ENCODE peak calls at places on chromosomes 4 and X, in eight cellular contexts. I is Caki2; P is hippocampal formation; B is hepatocyte; D is activated CD8-positive, alpha-beta memory T cell treated with anti-CD3 and anti-CD28 coated beads for 48 hours; U is caudate nucleus; T is Right ventricle myocardium superior; H is A549. Y is an unnamed sample.

GRCh38 chr4:76504613-76505465 is 69.8 kb downstream of the SHROOM3 start:
- DNase-seq in D (no peak), U (no peak), T (no peak), H (peak), B (peak), P (no peak), I (peak), Y (peak)

GRCh38 chr4:93319011-93319410 is 509.5 kb upstream of the ATOH1 start:
- DNase-seq in P (no peak), D (no peak), B (no peak), U (no peak), H (no peak), T (no peak), I (no peak), Y (no peak)

GRCh38 chr4:99447079-99447478 is 11.9 kb upstream of the ADH7 start:
- DNase-seq in U (no peak), I (peak), B (peak), P (no peak), T (no peak), H (peak), D (no peak), Y (peak)

GRCh38 chr4:123871351-123871750 is 474.8 kb downstream of the SPRY1 start:
- DNase-seq in H (no peak), I (no peak), D (no peak), P (no peak), U (no peak), B (no peak), T (no peak), Y (no peak)

GRCh38 chr4:5808081-5808741 is 84.7 kb downstream of the CRMP1 start:
- DNase-seq in T (no peak), H (no peak), U (no peak), P (no peak), I (no peak), B (no peak), D (no peak), Y (peak)

GRCh38 chr4:148954011-148954749 is 512.0 kb upstream of the NR3C2 start:
- DNase-seq in I (no peak), D (no peak), H (no peak), T (no peak), B (peak), U (no peak), P (no peak), Y (no peak)

GRCh38 chrX:78573630-78574029 is 85.5 kb downstream of the RTL3 start:
- DNase-seq in U (no peak), P (no peak), D (no peak), H (no peak), I (no peak), B (no peak), T (no peak), Y (no peak)

GRCh38 chr4:47705326-47705981 is 132.4 kb downstream of the CORIN start:
- DNase-seq in I (no peak), P (no peak), U (no peak), B (peak), H (peak), T (no peak), D (no peak), Y (peak)

GRCh38 chr4:154254999-154255398 is 236.6 kb downstream of the DCHS2 start:
- DNase-seq in T (no peak), D (no peak), U (no peak), I (no peak), H (no peak), B (no peak), P (no peak), Y (no peak)

GRCh38 chrX:11509786-11510185 is 155.9 kb downstream of the ARHGAP6 start:
- DNase-seq in I (no peak), D (no peak), H (peak), P (no peak), U (no peak), T (no peak), B (peak), Y (no peak)

GRCh38 chr4:123930971-123931370 is 534.4 kb downstream of the SPRY1 start:
- DNase-seq in P (no peak), T (no peak), H (no peak), B (no peak), D (no peak), I (no peak), U (no peak), Y (peak)

GRCh38 chr4:165457793-165458192 is 79.0 kb downstream of the CPE start:
- DNase-seq in U (no peak), P (no peak), B (no peak), I (no peak), H (no peak), D (no peak), T (no peak), Y (no peak)

GRCh38 chrX:14673764-14674163 is 144.4 kb downstream of the GLRA2 start:
- DNase-seq in T (no peak), P (no peak), H (peak), I (peak), U (no peak), D (no peak), B (peak), Y (peak)

GRCh38 chr4:56434599-56435000 is 815 bp downstream of the PPAT start:
- DNase-seq in B (no peak), P (no peak), U (no peak), D (no peak), H (no peak), I (no peak), T (no peak), Y (peak)

GRCh38 chr4:6362896-6363295 is 93.2 kb downstream of the WFS1 start:
- DNase-seq in U (no peak), B (peak), H (no peak), D (no peak), P (no peak), I (no peak), T (no peak), Y (peak)

Y was measured in AG10803.